ENCODE peak calls at places on chromosomes 5 and 9, in six cellular contexts. One of them, this sample, is unnamed.

GRCh38 chr5:95712347-95712958 is 18.7 kb upstream of the RHOBTB3 start:
- DNase-seq in cardiac muscle cell: peak
- DNase-seq in heart right ventricle: no peak
- DNase-seq in ovary: no peak
- DNase-seq in A549: peak
- DNase-seq in PC-9: peak
- DNase-seq in this sample: no peak

GRCh38 chr5:107248065-107248695 is 422.6 kb downstream of the EFNA5 start:
- DNase-seq in cardiac muscle cell: peak
- DNase-seq in heart right ventricle: peak
- DNase-seq in ovary: peak
- DNase-seq in A549: peak
- DNase-seq in PC-9: peak
- DNase-seq in this sample: peak

GRCh38 chr5:174935854-174936474 is 211.6 kb downstream of the MSX2 start:
- DNase-seq in cardiac muscle cell: peak
- DNase-seq in heart right ventricle: peak
- DNase-seq in ovary: no peak
- DNase-seq in A549: peak
- DNase-seq in PC-9: no peak
- DNase-seq in this sample: peak

GRCh38 chr9:93003552-93004407 is 54.7 kb upstream of the SUSD3 start:
- DNase-seq in cardiac muscle cell: peak
- DNase-seq in heart right ventricle: peak
- DNase-seq in ovary: peak
- DNase-seq in A549: peak
- DNase-seq in PC-9: peak
- DNase-seq in this sample: peak

GRCh38 chr5:125484272-125485002 is 738.0 kb upstream of the ZNF608 start:
- DNase-seq in cardiac muscle cell: peak
- DNase-seq in heart right ventricle: peak
- DNase-seq in ovary: peak
- DNase-seq in A549: peak
- DNase-seq in PC-9: peak
- DNase-seq in this sample: no peak

GRCh38 chr9:77038281-77039036 is 19.0 kb downstream of the FOXB2 start:
- DNase-seq in cardiac muscle cell: no peak
- DNase-seq in heart right ventricle: no peak
- DNase-seq in ovary: no peak
- DNase-seq in A549: no peak
- DNase-seq in PC-9: no peak
- DNase-seq in this sample: no peak

GRCh38 chr5:142421625-142422397 is 97.0 kb upstream of the SPRY4 start:
- DNase-seq in cardiac muscle cell: no peak
- DNase-seq in heart right ventricle: no peak
- DNase-seq in ovary: no peak
- DNase-seq in A549: no peak
- DNase-seq in PC-9: no peak
- DNase-seq in this sample: peak

GRCh38 chr5:143592648-143593047 is 189.2 kb upstream of the NR3C1 start:
- DNase-seq in cardiac muscle cell: no peak
- DNase-seq in heart right ventricle: no peak
- DNase-seq in ovary: no peak
- DNase-seq in A549: no peak
- DNase-seq in PC-9: no peak
- DNase-seq in this sample: peak

GRCh38 chr9:89564257-89564878 is 40.4 kb upstream of the GADD45G start:
- DNase-seq in cardiac muscle cell: peak
- DNase-seq in heart right ventricle: no peak
- DNase-seq in ovary: no peak
- DNase-seq in A549: no peak
- DNase-seq in PC-9: no peak
- DNase-seq in this sample: no peak

GRCh38 chr5:172090976-172091547 is 84.6 kb upstream of the FBXW11 start:
- DNase-seq in cardiac muscle cell: no peak
- DNase-seq in heart right ventricle: no peak
- DNase-seq in ovary: no peak
- DNase-seq in A549: no peak
- DNase-seq in PC-9: no peak
- DNase-seq in this sample: no peak

GRCh38 chr9:136045595-136046554 is 49.2 kb downstream of the NACC2 start:
- DNase-seq in cardiac muscle cell: no peak
- DNase-seq in heart right ventricle: no peak
- DNase-seq in ovary: peak
- DNase-seq in A549: no peak
- DNase-seq in PC-9: no peak
- DNase-seq in this sample: no peak

GRCh38 chr9:15268317-15268716 is 38.7 kb downstream of the TTC39B start:
- DNase-seq in cardiac muscle cell: no peak
- DNase-seq in heart right ventricle: no peak
- DNase-seq in ovary: no peak
- DNase-seq in A549: no peak
- DNase-seq in PC-9: no peak
- DNase-seq in this sample: no peak

GRCh38 chr9:77848897-77849296 is 182.7 kb downstream of the GNAQ start:
- DNase-seq in cardiac muscle cell: no peak
- DNase-seq in heart right ventricle: peak
- DNase-seq in ovary: peak
- DNase-seq in A549: peak
- DNase-seq in PC-9: no peak
- DNase-seq in this sample: no peak

GRCh38 chr5:74679968-74680367 is 5.1 kb upstream of the HEXB start:
- DNase-seq in cardiac muscle cell: no peak
- DNase-seq in heart right ventricle: no peak
- DNase-seq in ovary: no peak
- DNase-seq in A549: no peak
- DNase-seq in PC-9: no peak
- DNase-seq in this sample: no peak

GRCh38 chr5:18091758-18092157 is 457.5 kb downstream of the TAF11L14 start:
- DNase-seq in cardiac muscle cell: no peak
- DNase-seq in heart right ventricle: no peak
- DNase-seq in ovary: no peak
- DNase-seq in A549: no peak
- DNase-seq in PC-9: peak
- DNase-seq in this sample: no peak

GRCh38 chr5:20113930-20114329 is 125.9 kb upstream of the CDH18 start:
- DNase-seq in cardiac muscle cell: no peak
- DNase-seq in heart right ventricle: no peak
- DNase-seq in ovary: no peak
- DNase-seq in A549: no peak
- DNase-seq in PC-9: no peak
- DNase-seq in this sample: no peak

GRCh38 chr9:68895741-68896478 is 118.0 kb downstream of the PRKACG start:
- DNase-seq in cardiac muscle cell: no peak
- DNase-seq in heart right ventricle: no peak
- DNase-seq in ovary: no peak
- DNase-seq in A549: no peak
- DNase-seq in PC-9: no peak
- DNase-seq in this sample: no peak

GRCh38 chr9:125852386-125852785 is 105.2 kb downstream of the PBX3 start:
- DNase-seq in cardiac muscle cell: no peak
- DNase-seq in heart right ventricle: no peak
- DNase-seq in ovary: no peak
- DNase-seq in A549: no peak
- DNase-seq in PC-9: no peak
- DNase-seq in this sample: no peak

GRCh38 chr5:65861830-65862241 is 64.5 kb upstream of the ERBIN start:
- DNase-seq in cardiac muscle cell: no peak
- DNase-seq in heart right ventricle: no peak
- DNase-seq in ovary: no peak
- DNase-seq in A549: no peak
- DNase-seq in PC-9: peak
- DNase-seq in this sample: peak

DNA sequence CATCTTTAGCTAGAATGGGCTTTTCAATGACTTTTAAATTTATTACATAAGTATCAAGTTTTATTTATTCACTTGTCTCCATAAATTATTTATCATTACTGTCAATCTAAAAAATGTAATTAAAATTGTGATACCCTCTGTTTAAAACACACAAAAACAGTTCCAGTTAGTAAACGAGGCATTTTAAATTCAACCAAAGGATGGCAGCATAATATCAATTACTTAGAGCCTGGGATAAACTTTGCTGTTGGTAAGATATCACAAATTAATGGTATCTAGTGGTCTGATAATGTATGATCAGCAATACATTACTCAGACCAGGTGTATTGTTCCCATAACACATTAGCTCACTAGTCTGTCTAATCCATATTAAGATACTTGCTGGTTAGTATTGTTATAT is 9.6 kb upstream of the IFNE start:
- DNase-seq in cardiac muscle cell: no peak
- DNase-seq in heart right ventricle: no peak
- DNase-seq in ovary: no peak
- DNase-seq in A549: no peak
- DNase-seq in PC-9: no peak
- DNase-seq in this sample: no peak
- TF ChIP-seq CTCF in cardiac muscle cell: no peak
- TF ChIP-seq CTCF in heart right ventricle: no peak
- TF ChIP-seq CTCF in ovary: no peak
- TF ChIP-seq CTCF in A549: peak
- TF ChIP-seq CTCF in PC-9: no peak
- TF ChIP-seq CTCF in this sample: no peak

DNA sequence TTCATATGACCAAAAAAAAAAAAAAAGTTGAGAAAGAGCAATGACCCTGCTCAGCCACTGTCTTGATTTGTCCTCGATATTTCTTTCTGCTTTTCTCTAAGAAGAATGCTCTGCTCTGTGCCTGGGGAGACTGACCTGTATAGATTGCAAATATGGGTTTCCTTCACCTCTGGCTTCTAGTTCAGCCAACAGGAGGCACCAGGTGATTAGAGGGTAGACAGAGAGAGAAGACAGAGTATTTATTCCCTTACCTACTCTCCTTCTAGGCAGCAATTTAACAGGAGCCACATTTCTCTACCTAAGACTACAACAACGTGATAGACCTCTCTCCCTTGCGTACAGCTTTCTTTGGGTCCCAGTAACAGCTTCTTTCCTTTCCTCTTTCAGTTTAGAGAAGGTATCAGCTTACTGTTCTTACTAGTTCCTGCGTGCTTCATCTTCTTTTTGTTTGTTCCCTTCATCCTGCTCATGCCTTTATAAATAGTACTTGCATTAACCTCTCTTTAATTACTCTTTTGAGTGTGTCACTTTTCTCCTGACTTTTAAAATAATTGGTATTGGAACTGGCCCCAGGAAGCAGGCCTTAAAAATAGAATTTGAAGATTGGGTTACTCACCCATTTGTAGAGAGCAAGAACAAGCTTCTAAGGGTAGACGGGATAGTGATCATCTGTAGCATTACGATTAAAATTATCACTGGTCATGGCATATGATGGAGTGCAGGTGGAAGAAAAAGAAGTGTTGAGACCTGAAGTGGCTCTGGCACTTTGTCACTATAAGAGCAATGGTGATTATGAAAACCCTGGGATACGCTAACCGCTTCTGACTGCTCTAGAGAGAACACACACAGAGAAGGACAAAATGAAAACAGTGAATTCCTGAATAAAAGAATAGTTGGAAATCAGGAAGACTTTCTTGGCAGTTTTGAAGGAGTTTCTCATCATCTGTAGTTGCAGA is 161.2 kb upstream of the FSTL4 start:
- DNase-seq in cardiac muscle cell: peak
- DNase-seq in heart right ventricle: no peak
- DNase-seq in ovary: no peak
- DNase-seq in A549: no peak
- DNase-seq in PC-9: no peak
- DNase-seq in this sample: no peak
- TF ChIP-seq CTCF in cardiac muscle cell: no peak
- TF ChIP-seq CTCF in heart right ventricle: peak
- TF ChIP-seq CTCF in ovary: no peak
- TF ChIP-seq CTCF in A549: no peak
- TF ChIP-seq CTCF in PC-9: no peak
- TF ChIP-seq CTCF in this sample: no peak

GRCh38 chr5:119745976-119746375 is 116.6 kb downstream of the FAM170A start:
- DNase-seq in cardiac muscle cell: no peak
- DNase-seq in heart right ventricle: no peak
- DNase-seq in ovary: no peak
- DNase-seq in A549: no peak
- DNase-seq in PC-9: no peak
- DNase-seq in this sample: no peak

GRCh38 chr5:119742311-119742710 is 113.0 kb downstream of the FAM170A start:
- DNase-seq in cardiac muscle cell: no peak
- DNase-seq in heart right ventricle: no peak
- DNase-seq in ovary: no peak
- DNase-seq in A549: no peak
- DNase-seq in PC-9: no peak
- DNase-seq in this sample: no peak

GRCh38 chr5:119746984-119747383 is 117.6 kb downstream of the FAM170A start:
- DNase-seq in cardiac muscle cell: no peak
- DNase-seq in heart right ventricle: no peak
- DNase-seq in ovary: no peak
- DNase-seq in A549: no peak
- DNase-seq in PC-9: no peak
- DNase-seq in this sample: no peak

DNA sequence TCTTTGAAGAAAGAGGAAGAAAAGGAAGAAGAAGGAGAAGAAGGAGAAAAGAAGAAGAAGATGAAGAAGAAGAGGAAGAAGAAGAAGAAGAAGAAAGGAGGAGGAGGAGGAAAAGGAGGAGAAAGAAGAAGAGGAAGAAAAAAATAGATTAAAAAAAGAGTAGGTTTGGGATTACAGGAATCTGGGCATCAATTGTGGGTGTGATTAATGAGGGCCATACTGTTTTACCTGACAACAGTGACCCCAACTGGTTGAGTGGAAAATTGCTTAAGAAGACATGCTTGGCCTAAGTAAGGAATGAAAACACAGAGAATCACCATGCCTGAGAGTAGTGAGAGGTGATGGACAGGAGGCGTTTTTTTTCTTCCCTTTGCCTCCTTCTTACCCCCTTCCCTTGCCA is 114.6 kb downstream of the FAM170A start:
- DNase-seq in cardiac muscle cell: peak
- DNase-seq in heart right ventricle: no peak
- DNase-seq in ovary: no peak
- DNase-seq in A549: peak
- DNase-seq in PC-9: peak
- DNase-seq in this sample: no peak
- TF ChIP-seq CTCF in cardiac muscle cell: peak
- TF ChIP-seq CTCF in heart right ventricle: no peak
- TF ChIP-seq CTCF in ovary: no peak
- TF ChIP-seq CTCF in A549: no peak
- TF ChIP-seq CTCF in PC-9: peak
- TF ChIP-seq CTCF in this sample: peak

DNA sequence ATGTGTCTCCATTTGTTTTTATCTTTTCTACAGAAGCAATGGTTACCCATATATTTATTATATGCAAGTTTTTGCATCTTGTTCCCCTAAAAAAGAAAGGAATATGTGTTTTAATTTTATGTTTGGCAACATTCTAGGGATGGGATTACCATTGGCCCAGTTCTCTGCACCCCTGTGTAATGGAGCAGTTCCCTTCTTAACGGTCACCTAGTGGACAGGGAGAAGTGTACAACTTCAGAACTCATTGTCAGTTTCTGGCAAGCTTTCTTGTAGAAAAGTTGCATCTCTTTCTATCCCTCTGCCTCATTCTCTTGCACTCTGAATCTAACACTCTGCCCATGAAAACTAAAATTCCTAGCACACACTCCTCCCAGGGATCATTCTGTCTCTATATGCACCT is 78.2 kb downstream of the DOCK8 start:
- DNase-seq in cardiac muscle cell: no peak
- DNase-seq in heart right ventricle: no peak
- DNase-seq in ovary: no peak
- DNase-seq in A549: no peak
- DNase-seq in PC-9: no peak
- DNase-seq in this sample: no peak
- TF ChIP-seq CTCF in cardiac muscle cell: no peak
- TF ChIP-seq CTCF in heart right ventricle: no peak
- TF ChIP-seq CTCF in ovary: no peak
- TF ChIP-seq CTCF in A549: no peak
- TF ChIP-seq CTCF in PC-9: no peak
- TF ChIP-seq CTCF in this sample: no peak